ENCODE peak calls at places on chromosomes 5 and 9, in ten cellular contexts. V is body of pancreas, L is H1, O is ovary, G is IMR-90, T is A549, A is breast epithelium, B is adrenal gland, X is Peyer's patch, K is GM12878. Y is an unnamed sample.

GRCh38 chr9:92538541-92538940 is 2.8 kb upstream of the ECM2 start:
- DNase-seq in T (no peak), G (peak), V (no peak), X (no peak), L (no peak), K (no peak), A (no peak), B (no peak), O (no peak), Y (no peak)

GRCh38 chr5:110104728-110105127 is 415.0 kb downstream of the MAN2A1 start:
- DNase-seq in O (no peak), T (no peak), X (no peak), K (no peak), B (no peak), V (no peak), A (no peak), L (no peak), G (no peak), Y (no peak)

GRCh38 chr9:133528887-133529262 is 4.1 kb upstream of the MYMK start:
- DNase-seq in X (no peak), G (no peak), T (no peak), K (no peak), B (no peak), L (no peak), A (no peak), O (no peak), V (no peak), Y (no peak)

GRCh38 chr5:40679998-40680681 is 425 bp downstream of the PTGER4 start:
- DNase-seq in V (peak), G (no peak), A (no peak), L (no peak), O (no peak), B (no peak), T (no peak), K (no peak), X (peak), Y (no peak)

GRCh38 chr9:97660345-97660744 is 26.7 kb downstream of the NCBP1 start:
- DNase-seq in T (no peak), G (no peak), B (no peak), L (no peak), V (no peak), K (no peak), O (no peak), X (no peak), A (no peak), Y (no peak)

GRCh38 chr9:97740848-97741821 is 44.0 kb upstream of the XPA start:
- DNase-seq in V (peak), G (peak), O (peak), L (peak), T (no peak), X (peak), A (peak), K (no peak), B (peak), Y (no peak)

GRCh38 chr5:59317023-59317771 is 576.3 kb downstream of the PDE4D start:
- DNase-seq in T (no peak), G (peak), L (no peak), O (no peak), V (no peak), B (no peak), K (no peak), X (no peak), A (no peak), Y (no peak)

GRCh38 chr5:175470756-175471155 is 7.6 kb upstream of the SFXN1 start:
- DNase-seq in B (no peak), O (no peak), K (no peak), L (no peak), X (no peak), A (no peak), V (no peak), T (no peak), G (peak), Y (no peak)

GRCh38 chr9:137429974-137430722 is 7.0 kb downstream of the NOXA1 start:
- DNase-seq in V (no peak), O (peak), L (no peak), A (no peak), T (no peak), K (no peak), B (no peak), X (peak), G (no peak), Y (no peak)

GRCh38 chr9:91655215-91655614 is 231.6 kb upstream of the NFIL3 start:
- DNase-seq in O (no peak), L (no peak), G (no peak), K (no peak), T (no peak), B (no peak), V (no peak), X (no peak), A (no peak), Y (no peak)

GRCh38 chr5:157273131-157273556 is 7.2 kb downstream of the CYFIP2 start:
- DNase-seq in X (peak), A (no peak), T (no peak), K (peak), L (no peak), O (no peak), V (no peak), G (no peak), B (no peak), Y (no peak)

GRCh38 chr5:73180561-73180960 is 7.6 kb downstream of the TMEM174 start:
- DNase-seq in V (no peak), X (no peak), B (no peak), G (peak), L (no peak), K (no peak), O (no peak), T (no peak), A (no peak), Y (no peak)

GRCh38 chr5:151520294-151520693 is 70.8 kb downstream of the FAT2 start:
- DNase-seq in T (no peak), X (no peak), K (no peak), V (no peak), G (no peak), O (no peak), A (no peak), B (no peak), L (no peak), Y (no peak)

GRCh38 chr9:91500509-91501011 is 76.9 kb upstream of the NFIL3 start:
- DNase-seq in X (no peak), A (no peak), K (no peak), B (peak), V (no peak), T (peak), O (peak), L (no peak), G (peak), Y (no peak)

GRCh38 chr9:100465765-100466164 is 7.2 kb upstream of the TMEFF1 start:
- DNase-seq in X (no peak), K (no peak), O (no peak), B (no peak), T (no peak), G (no peak), L (no peak), V (no peak), A (no peak), Y (no peak)

GRCh38 chr5:103036601-103037000 is 83.3 kb downstream of the GIN1 start:
- DNase-seq in L (no peak), K (no peak), V (no peak), A (no peak), O (no peak), T (no peak), B (no peak), G (no peak), X (no peak), Y (no peak)

GRCh38 chr9:114969269-114969668 is 38.9 kb upstream of the TNFSF8 start:
- DNase-seq in O (no peak), V (no peak), A (no peak), B (no peak), G (no peak), X (no peak), T (no peak), L (no peak), K (no peak), Y (no peak)

GRCh38 chr9:114048533-114049452 is 29.3 kb downstream of the AMBP start:
- DNase-seq in B (peak), G (no peak), O (peak), A (peak), X (peak), T (no peak), L (no peak), V (no peak), K (no peak), Y (no peak)

GRCh38 chr9:34653610-34654072 is 1.7 kb downstream of the IL11RA start:
- DNase-seq in X (no peak), A (no peak), B (no peak), T (no peak), L (no peak), V (no peak), K (no peak), G (peak), O (peak), Y (no peak)

GRCh38 chr9:133519693-133520092 is 5.1 kb downstream of the MYMK start:
- DNase-seq in V (no peak), L (no peak), G (peak), K (no peak), X (no peak), B (no peak), O (no peak), A (no peak), T (no peak), Y (no peak)

GRCh38 chr9:131270171-131271015 is 5.9 kb downstream of the FAM78A start:
- DNase-seq in K (no peak), L (no peak), V (peak), T (no peak), A (no peak), G (no peak), X (peak), B (peak), O (no peak), Y (no peak)

GRCh38 chr5:31187591-31187990 is 5.9 kb upstream of the CDH6 start:
- DNase-seq in T (no peak), G (no peak), K (no peak), B (no peak), O (no peak), L (no peak), A (no peak), X (no peak), V (no peak), Y (no peak)

GRCh38 chr5:135162661-135163265 is 128.7 kb upstream of the PITX1 start:
- DNase-seq in B (no peak), X (no peak), L (no peak), G (peak), A (no peak), K (no peak), V (no peak), T (no peak), O (no peak), Y (no peak)

GRCh38 chr9:95783426-95783975 is 92.0 kb upstream of the ERCC6L2 start:
- DNase-seq in G (peak), X (no peak), O (no peak), K (no peak), B (no peak), T (no peak), V (no peak), L (no peak), A (no peak), Y (no peak)

GRCh38 chr5:88677943-88678779 is 204.8 kb downstream of the MEF2C start:
- DNase-seq in G (no peak), X (no peak), T (no peak), O (no peak), V (no peak), L (no peak), K (no peak), A (no peak), B (no peak), Y (no peak)

GRCh38 chr9:95481000-95481399 is 35.8 kb downstream of the PTCH1 start:
- DNase-seq in V (no peak), L (no peak), B (no peak), X (no peak), K (peak), O (no peak), T (no peak), G (no peak), A (no peak), Y (no peak)

GRCh38 chr5:25181249-25181648 is 536.5 kb upstream of the CDH10 start:
- DNase-seq in T (no peak), L (no peak), B (no peak), K (no peak), X (no peak), V (no peak), A (no peak), G (no peak), O (no peak), Y (no peak)

GRCh38 chr5:117547192-117547591 is 972.6 kb upstream of the SEMA6A start:
- DNase-seq in A (no peak), X (no peak), B (no peak), L (no peak), T (no peak), O (no peak), K (no peak), V (no peak), G (no peak), Y (no peak)

GRCh38 chr5:41517909-41518308 is 7.5 kb upstream of the PLCXD3 start:
- DNase-seq in V (no peak), T (no peak), A (no peak), K (no peak), G (peak), L (no peak), O (no peak), X (no peak), B (no peak), Y (no peak)

GRCh38 chr5:127213231-127213630 is 77.4 kb upstream of the MEGF10 start:
- DNase-seq in B (no peak), A (no peak), V (no peak), X (no peak), K (no peak), T (no peak), L (no peak), O (no peak), G (no peak), Y (no peak)

GRCh38 chr9:100554935-100555401 is 22.9 kb upstream of the CAVIN4 start:
- DNase-seq in K (no peak), O (no peak), G (peak), B (no peak), T (no peak), X (no peak), L (no peak), V (no peak), A (no peak), Y (no peak)

GRCh38 chr5:88884435-88884877 is 1.5 kb upstream of the MEF2C start:
- DNase-seq in V (no peak), B (no peak), K (no peak), L (no peak), O (no peak), G (peak), A (no peak), T (no peak), X (no peak), Y (no peak)

GRCh38 chr9:16223074-16223871 is 647.2 kb downstream of the BNC2 start:
- DNase-seq in A (no peak), G (no peak), K (no peak), B (no peak), L (no peak), T (no peak), O (no peak), X (no peak), V (no peak), Y (no peak)

GRCh38 chr5:102971693-102972293 is 148.1 kb downstream of the GIN1 start:
- DNase-seq in K (no peak), L (no peak), V (no peak), B (no peak), T (peak), X (no peak), O (no peak), A (no peak), G (peak), Y (no peak)

GRCh38 chr9:110880123-110880522 is 158.1 kb downstream of the LPAR1 start:
- DNase-seq in L (no peak), A (no peak), X (no peak), G (peak), V (no peak), K (no peak), B (no peak), O (no peak), T (no peak), Y (no peak)

GRCh38 chr9:121299467-121300282 is 31.7 kb downstream of the GSN start:
- DNase-seq in V (no peak), O (peak), B (no peak), X (peak), T (no peak), G (no peak), A (peak), K (no peak), L (no peak), Y (no peak)

GRCh38 chr9:82805027-82805426 is 257.9 kb downstream of the RASEF start:
- DNase-seq in G (no peak), V (no peak), L (no peak), K (no peak), O (no peak), B (no peak), X (no peak), T (no peak), A (no peak), Y (no peak)

GRCh38 chr5:177454397-177455035 is 7.9 kb downstream of the PRR7 start:
- DNase-seq in T (peak), X (peak), B (peak), K (no peak), V (peak), A (peak), G (peak), L (no peak), O (peak), Y (peak)
- TF ChIP-seq POLR2A in T (no peak), X (no peak), B (no peak), K (no peak), V (no peak), A (no peak), G (peak), L (no peak), O (peak), Y (no peak)

GRCh38 chr5:2750758-2751464 is 566 bp downstream of the IRX2 start:
- DNase-seq in K (no peak), L (no peak), G (no peak), B (no peak), A (no peak), X (no peak), V (no peak), O (no peak), T (no peak), Y (no peak)

GRCh38 chr5:2752875-2753435 is 1.5 kb upstream of the IRX2 start:
- DNase-seq in L (no peak), O (no peak), B (no peak), A (no peak), G (no peak), T (no peak), V (no peak), K (no peak), X (no peak), Y (no peak)

GRCh38 chr5:2751592-2752021 is at the start of gene IRX2:
- DNase-seq in G (peak), B (no peak), X (no peak), A (peak), K (no peak), L (peak), T (peak), O (no peak), V (peak), Y (no peak)

GRCh38 chr5:2753452-2754409 is 2.3 kb upstream of the IRX2 start:
- DNase-seq in X (no peak), O (no peak), A (peak), B (no peak), K (no peak), L (no peak), G (no peak), T (no peak), V (no peak), Y (no peak)

GRCh38 chr5:2752059-2752874 is 790 bp upstream of the IRX2 start:
- DNase-seq in T (no peak), X (no peak), V (no peak), O (no peak), G (no peak), K (no peak), B (no peak), A (peak), L (no peak), Y (no peak)
- H3K4me3 ChIP-seq in T (peak), X (peak), V (no peak), O (no peak), G (peak), K (no peak), B (no peak), A (peak), L (peak), Y (peak)

GRCh38 chr9:86907346-86907745 is 40.0 kb downstream of the GAS1 start:
- DNase-seq in B (no peak), K (no peak), O (no peak), A (no peak), T (no peak), V (no peak), X (no peak), G (peak), L (no peak), Y (no peak)
- H3K27ac ChIP-seq in B (no peak), K (no peak), O (no peak), A (no peak), T (no peak), V (no peak), X (no peak), G (no peak), L (no peak), Y (no peak)

GRCh38 chr5:74534397-74535129 is 106.0 kb downstream of the ENC1 start:
- DNase-seq in O (no peak), A (no peak), L (no peak), X (no peak), T (no peak), K (no peak), G (no peak), V (no peak), B (no peak), Y (no peak)

GRCh38 chr5:74526111-74526510 is 114.4 kb downstream of the ENC1 start:
- DNase-seq in T (no peak), B (no peak), O (no peak), A (no peak), V (no peak), G (no peak), X (no peak), L (no peak), K (no peak), Y (no peak)

GRCh38 chr5:74529101-74529500 is 111.4 kb downstream of the ENC1 start:
- DNase-seq in B (no peak), L (no peak), O (no peak), T (no peak), V (no peak), X (no peak), K (no peak), G (no peak), A (no peak), Y (no peak)

DNA sequence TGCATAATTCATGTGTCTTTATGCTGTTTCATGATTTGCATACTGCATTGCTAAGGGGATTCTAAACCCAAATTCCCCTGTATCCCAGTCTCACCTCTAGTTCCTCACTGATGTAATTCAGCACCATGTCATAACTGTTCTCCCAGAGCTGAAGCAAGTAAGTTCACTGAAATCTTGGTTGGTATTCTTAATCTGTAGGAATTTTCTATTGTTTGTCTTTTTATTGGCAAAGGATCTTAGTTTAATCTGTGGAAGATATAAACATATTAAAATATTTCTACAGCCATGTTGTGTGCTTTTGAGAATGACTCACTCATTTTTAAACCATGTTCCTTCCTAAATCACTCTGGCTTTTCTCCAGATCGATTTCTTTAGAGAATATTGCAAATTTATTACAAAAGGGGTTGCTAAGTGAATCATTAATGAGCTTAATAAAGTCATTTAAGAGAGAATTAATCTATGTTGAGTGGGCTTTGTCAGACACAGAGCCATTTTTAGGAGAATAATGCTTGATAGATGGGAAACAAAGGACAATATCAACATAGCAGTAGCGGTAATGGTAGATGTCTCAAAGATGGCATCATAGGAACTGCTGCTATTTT is 110.1 kb downstream of the ENC1 start:
- DNase-seq in X (no peak), O (no peak), K (no peak), G (peak), T (no peak), A (no peak), V (no peak), L (no peak), B (no peak), Y (no peak)
- TF ChIP-seq POLR2A in X (no peak), O (no peak), K (no peak), G (no peak), T (no peak), A (no peak), V (no peak), L (no peak), B (no peak), Y (no peak)

GRCh38 chr9:127753556-127753955 is 18.5 kb upstream of the TOR2A start:
- DNase-seq in L (no peak), V (no peak), K (no peak), T (no peak), B (no peak), G (no peak), A (no peak), O (no peak), X (no peak), Y (no peak)
- H3K4me3 ChIP-seq in L (no peak), V (no peak), K (no peak), T (no peak), B (no peak), G (no peak), A (no peak), O (no peak), X (no peak), Y (no peak)

GRCh38 chr5:132475531-132475930 is 15.0 kb downstream of the IRF1 start:
- DNase-seq in G (no peak), X (no peak), A (no peak), B (peak), V (no peak), T (no peak), O (peak), L (no peak), K (no peak), Y (no peak)
- H3K27ac ChIP-seq in G (no peak), X (peak), A (peak), B (peak), V (no peak), T (peak), O (peak), L (no peak), K (no peak), Y (peak)

GRCh38 chr5:37275521-37275920 is 26.3 kb upstream of the CPLANE1 start:
- DNase-seq in B (no peak), O (no peak), A (no peak), L (no peak), X (no peak), K (no peak), G (no peak), V (no peak), T (no peak), Y (no peak)
- TF ChIP-seq POLR2A in B (no peak), O (no peak), A (no peak), L (no peak), X (no peak), K (no peak), G (no peak), V (no peak), T (no peak), Y (no peak)

Y was measured in esophagus squamous epithelium.